ENCODE peak calls at places on chromosomes 5 and 9, in four cellular contexts. M is neural progenitor cell, X is left ventricle myocardium inferior, B is HFF-Myc. Y is an unnamed sample.

GRCh38 chr5:102903074-102903871 is 148.2 kb downstream of the PAM start:
- DNase-seq in M (no peak), X (no peak), B (no peak), Y (no peak)

GRCh38 chr5:57317341-57317740 is 143.5 kb downstream of the GPBP1 start:
- DNase-seq in M (no peak), X (no peak), B (no peak), Y (no peak)

GRCh38 chr5:91468643-91469422 is 85.7 kb upstream of the ARRDC3 start:
- DNase-seq in M (no peak), X (no peak), B (no peak), Y (no peak)

GRCh38 chr5:15010936-15011335 is 139.4 kb upstream of the ANKH start:
- DNase-seq in M (no peak), X (no peak), B (no peak), Y (no peak)

GRCh38 chr5:40378431-40379175 is 301.1 kb upstream of the PTGER4 start:
- DNase-seq in M (no peak), X (no peak), B (no peak), Y (no peak)

GRCh38 chr5:172644711-172645110 is 3.6 kb downstream of the NEURL1B start:
- DNase-seq in M (peak; percentile 51), X (no peak), B (no peak), Y (no peak)

GRCh38 chr5:104297076-104297475 is 734.5 kb upstream of the NUDT12 start:
- DNase-seq in M (no peak), X (no peak), B (no peak), Y (no peak)

GRCh38 chr5:77398896-77399295 is 93.2 kb downstream of the WDR41 start:
- DNase-seq in M (no peak), X (no peak), B (no peak), Y (no peak)

GRCh38 chr5:91556-92263 is at the start of gene PLEKHG4B:
- DNase-seq in M (peak; percentile 93), X (no peak), B (no peak), Y (no peak)

GRCh38 chr5:29085142-29085541 is 2046.8 kb upstream of the CDH9 start:
- DNase-seq in M (no peak), X (no peak), B (no peak), Y (no peak)

GRCh38 chr5:29077451-29077850 is 2039.1 kb upstream of the CDH9 start:
- DNase-seq in M (no peak), X (no peak), B (no peak), Y (no peak)

DNA sequence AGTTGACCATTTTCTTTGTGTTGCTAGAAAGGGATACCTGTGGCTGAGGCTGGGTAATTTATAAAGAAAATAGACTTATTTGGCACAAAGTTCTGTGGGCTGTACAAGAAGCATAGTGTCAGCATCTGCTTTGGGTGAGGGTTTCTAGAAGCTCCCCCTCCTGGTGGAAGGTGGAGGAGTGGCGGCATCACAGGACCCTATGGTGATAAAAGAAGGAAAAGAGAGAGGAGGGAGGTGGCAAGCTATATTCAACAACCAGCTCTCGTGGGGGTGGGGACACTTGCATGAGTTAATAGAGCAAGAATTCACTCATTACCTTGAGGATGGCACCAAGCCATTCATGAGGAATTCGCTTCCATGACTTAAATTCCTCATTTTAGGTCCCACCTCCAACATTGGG is 2041.4 kb upstream of the CDH9 start:
- DNase-seq in M (peak; percentile 34), X (no peak), B (no peak), Y (peak; percentile 3)
- TF ChIP-seq CTCF in M (peak; percentile 54), X (no peak), B (no peak), Y (peak; percentile 20)

GRCh38 chr9:127404631-127405030 is 7.7 kb downstream of the SLC2A8 start:
- DNase-seq in M (no peak), X (no peak), B (no peak), Y (no peak)

GRCh38 chr9:127403507-127404192 is 6.7 kb downstream of the SLC2A8 start:
- DNase-seq in M (no peak), X (no peak), B (no peak), Y (no peak)

GRCh38 chr9:127407505-127407868 is 10.5 kb downstream of the SLC2A8 start:
- DNase-seq in M (no peak), X (no peak), B (no peak), Y (no peak)

GRCh38 chr9:127405344-127406125 is 8.6 kb downstream of the SLC2A8 start:
- DNase-seq in M (no peak), X (no peak), B (no peak), Y (no peak)

GRCh38 chr9:127406799-127407504 is 10.0 kb downstream of the SLC2A8 start:
- DNase-seq in M (no peak), X (no peak), B (no peak), Y (no peak)
- TF ChIP-seq CTCF in M (no peak), X (no peak), B (no peak), Y (no peak)

GRCh38 chr5:59188415-59189225 is 605.7 kb downstream of the RAB3C start:
- DNase-seq in M (peak; percentile 88), X (peak; percentile 67), B (no peak), Y (peak; percentile 63)
- TF ChIP-seq CTCF in M (peak; percentile 88), X (peak; percentile 86), B (peak; percentile 46), Y (peak; percentile 63)

DNA sequence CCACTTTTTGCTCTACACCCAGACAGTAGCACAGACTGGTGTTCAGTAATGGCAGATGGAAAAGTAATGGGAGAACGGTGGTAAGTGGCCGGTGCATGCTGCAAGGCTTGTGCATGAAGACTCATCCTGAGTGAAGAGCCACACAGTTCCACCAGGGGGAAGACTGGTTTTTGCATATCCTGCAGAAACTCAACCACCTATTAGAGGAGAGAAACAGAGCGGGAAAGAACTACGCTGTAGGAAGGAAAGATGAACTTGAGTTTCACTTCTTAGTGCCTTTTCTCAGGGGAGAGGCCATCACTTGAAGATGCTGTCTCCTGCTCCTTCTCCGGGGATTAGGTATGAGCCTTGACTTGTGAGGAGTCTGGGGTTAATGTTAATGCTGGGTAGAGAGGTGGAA is 9.4 kb upstream of the PRSS3 start:
- DNase-seq in M (peak; percentile 11), X (no peak), B (no peak), Y (no peak)
- TF ChIP-seq CTCF in M (peak; percentile 30), X (no peak), B (peak; percentile 15), Y (no peak)

GRCh38 chr5:29389993-29390392 is 1803.5 kb upstream of the CDH6 start:
- DNase-seq in M (no peak), X (no peak), B (no peak), Y (no peak)

GRCh38 chr5:29382735-29383280 is 1810.7 kb upstream of the CDH6 start:
- DNase-seq in M (no peak), X (no peak), B (no peak), Y (no peak)

GRCh38 chr5:29387384-29387783 is 1806.1 kb upstream of the CDH6 start:
- DNase-seq in M (no peak), X (no peak), B (no peak), Y (no peak)
- TF ChIP-seq CTCF in M (no peak), X (no peak), B (no peak), Y (no peak)

DNA sequence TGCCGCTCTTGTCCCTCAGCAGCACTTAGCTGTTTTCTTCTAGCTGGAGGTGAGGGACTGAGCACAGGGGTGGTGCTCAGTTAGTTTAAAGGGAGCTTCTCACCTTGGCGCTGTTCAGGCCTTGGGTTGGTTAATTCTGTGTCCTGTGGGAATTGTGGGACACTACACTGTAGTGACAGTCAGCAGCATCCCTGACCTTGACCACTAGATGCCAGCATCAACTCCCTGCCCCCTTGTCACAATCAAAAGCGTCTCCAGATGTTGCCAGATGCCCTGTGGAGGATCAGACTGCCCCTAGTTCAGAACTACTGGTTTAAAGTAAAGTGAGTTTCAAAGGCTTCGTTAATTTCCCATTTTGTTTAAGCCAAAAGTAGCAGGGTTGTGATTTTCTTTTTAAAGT is 65.5 kb upstream of the DMRT3 start:
- DNase-seq in M (no peak), X (no peak), B (no peak), Y (no peak)
- TF ChIP-seq CTCF in M (no peak), X (no peak), B (no peak), Y (no peak)

GRCh38 chr5:55638455-55638854 is 73.7 kb downstream of the SLC38A9 start:
- DNase-seq in M (no peak), X (no peak), B (no peak), Y (no peak)
- TF ChIP-seq CTCF in M (no peak), X (no peak), B (no peak), Y (no peak)